ENCODE peak calls at places on chromosomes 11 and 22, in four cellular contexts. One of them, this sample, is unnamed.

GRCh38 chr11:76694664-76695063 is 24.1 kb upstream of the LRRC32 start:
- DNase-seq in right lobe of liver: no peak
- DNase-seq in uterus: no peak
- DNase-seq in Peyer's patch: no peak
- DNase-seq in this sample: no peak

GRCh38 chr11:86610559-86611341 is 61.7 kb downstream of the ME3 start:
- DNase-seq in right lobe of liver: no peak
- DNase-seq in uterus: no peak
- DNase-seq in Peyer's patch: no peak
- DNase-seq in this sample: no peak

GRCh38 chr11:76209956-76210885 is 3.9 kb upstream of the WNT11 start:
- DNase-seq in right lobe of liver: peak
- DNase-seq in uterus: peak
- DNase-seq in Peyer's patch: no peak
- DNase-seq in this sample: peak

GRCh38 chr22:19473578-19473977 is 5.4 kb downstream of the UFD1 start:
- DNase-seq in right lobe of liver: no peak
- DNase-seq in uterus: no peak
- DNase-seq in Peyer's patch: no peak
- DNase-seq in this sample: no peak

GRCh38 chr11:1779806-1780699 is 16.3 kb upstream of the CTSD start:
- DNase-seq in right lobe of liver: no peak
- DNase-seq in uterus: no peak
- DNase-seq in Peyer's patch: peak
- DNase-seq in this sample: no peak

GRCh38 chr22:35921777-35922176 is 106.8 kb downstream of the RBFOX2 start:
- DNase-seq in right lobe of liver: no peak
- DNase-seq in uterus: peak
- DNase-seq in Peyer's patch: no peak
- DNase-seq in this sample: peak

GRCh38 chr11:133291672-133292265 is 240.5 kb downstream of the OPCML start:
- DNase-seq in right lobe of liver: no peak
- DNase-seq in uterus: no peak
- DNase-seq in Peyer's patch: no peak
- DNase-seq in this sample: no peak

GRCh38 chr11:69194396-69194795 is 38.7 kb downstream of the SMIM38 start:
- DNase-seq in right lobe of liver: no peak
- DNase-seq in uterus: no peak
- DNase-seq in Peyer's patch: no peak
- DNase-seq in this sample: no peak

GRCh38 chr11:64265176-64266160 is 14.1 kb downstream of the PLCB3 start:
- DNase-seq in right lobe of liver: no peak
- DNase-seq in uterus: no peak
- DNase-seq in Peyer's patch: no peak
- DNase-seq in this sample: peak

GRCh38 chr22:44557064-44557748 is 59.2 kb upstream of the RTL6 start:
- DNase-seq in right lobe of liver: no peak
- DNase-seq in uterus: no peak
- DNase-seq in Peyer's patch: no peak
- DNase-seq in this sample: peak

GRCh38 chr11:115503083-115503885 is 931 bp downstream of the CADM1 start:
- DNase-seq in right lobe of liver: peak
- DNase-seq in uterus: peak
- DNase-seq in Peyer's patch: no peak
- DNase-seq in this sample: peak

GRCh38 chr11:121535122-121535796 is 82.5 kb upstream of the SORL1-AS1 start:
- DNase-seq in right lobe of liver: no peak
- DNase-seq in uterus: no peak
- DNase-seq in Peyer's patch: no peak
- DNase-seq in this sample: no peak

GRCh38 chr11:6362868-6363678 is 27.2 kb upstream of the SMPD1 start:
- DNase-seq in right lobe of liver: peak
- DNase-seq in uterus: peak
- DNase-seq in Peyer's patch: peak
- DNase-seq in this sample: peak

GRCh38 chr11:77416357-77416756 is 57.5 kb downstream of the PAK1 start:
- DNase-seq in right lobe of liver: no peak
- DNase-seq in uterus: no peak
- DNase-seq in Peyer's patch: no peak
- DNase-seq in this sample: no peak

GRCh38 chr11:70577948-70578347 is 179.6 kb downstream of the CTTN start:
- DNase-seq in right lobe of liver: no peak
- DNase-seq in uterus: no peak
- DNase-seq in Peyer's patch: no peak
- DNase-seq in this sample: no peak

GRCh38 chr11:71324788-71325417 is 72.5 kb upstream of the SHANK2 start:
- DNase-seq in right lobe of liver: peak
- DNase-seq in uterus: no peak
- DNase-seq in Peyer's patch: no peak
- DNase-seq in this sample: peak

GRCh38 chr22:18012528-18012927 is 11.8 kb downstream of the MICAL3 start:
- DNase-seq in right lobe of liver: no peak
- DNase-seq in uterus: no peak
- DNase-seq in Peyer's patch: no peak
- DNase-seq in this sample: no peak

GRCh38 chr22:47100019-47100418 is 337.6 kb downstream of the TBC1D22A start:
- DNase-seq in right lobe of liver: no peak
- DNase-seq in uterus: no peak
- DNase-seq in Peyer's patch: no peak
- DNase-seq in this sample: no peak

GRCh38 chr22:38823637-38824036 is 20.2 kb downstream of the NPTXR start:
- DNase-seq in right lobe of liver: no peak
- DNase-seq in uterus: no peak
- DNase-seq in Peyer's patch: no peak
- DNase-seq in this sample: no peak

GRCh38 chr22:16973591-16974297 is 34.3 kb downstream of the GAB4 start:
- DNase-seq in right lobe of liver: no peak
- DNase-seq in uterus: no peak
- DNase-seq in Peyer's patch: no peak
- DNase-seq in this sample: no peak

GRCh38 chr22:34111210-34111824 is 191.0 kb upstream of the LARGE1 start:
- DNase-seq in right lobe of liver: peak
- DNase-seq in uterus: peak
- DNase-seq in Peyer's patch: peak
- DNase-seq in this sample: no peak

GRCh38 chr11:31699066-31699465 is 112.1 kb downstream of the PAX6 start:
- DNase-seq in right lobe of liver: no peak
- DNase-seq in uterus: no peak
- DNase-seq in Peyer's patch: no peak
- DNase-seq in this sample: no peak

GRCh38 chr11:17528906-17529813 is 15.1 kb downstream of the USH1C start:
- DNase-seq in right lobe of liver: no peak
- DNase-seq in uterus: no peak
- DNase-seq in Peyer's patch: no peak
- DNase-seq in this sample: no peak

GRCh38 chr11:64124147-64124546 is 41.8 kb downstream of the MACROD1 start:
- DNase-seq in right lobe of liver: no peak
- DNase-seq in uterus: no peak
- DNase-seq in Peyer's patch: no peak
- DNase-seq in this sample: no peak

GRCh38 chr22:49937758-49938564 is 19.5 kb downstream of the CRELD2 start:
- DNase-seq in right lobe of liver: peak
- DNase-seq in uterus: no peak
- DNase-seq in Peyer's patch: no peak
- DNase-seq in this sample: no peak

GRCh38 chr11:92886243-92886905 is 83.1 kb upstream of the MTNR1B start:
- DNase-seq in right lobe of liver: no peak
- DNase-seq in uterus: peak
- DNase-seq in Peyer's patch: no peak
- DNase-seq in this sample: no peak

GRCh38 chr11:76698321-76699043 is 27.9 kb upstream of the LRRC32 start:
- DNase-seq in right lobe of liver: no peak
- DNase-seq in uterus: no peak
- DNase-seq in Peyer's patch: no peak
- DNase-seq in this sample: no peak

GRCh38 chr22:44284711-44285110 is 28.0 kb downstream of the SHISAL1 start:
- DNase-seq in right lobe of liver: no peak
- DNase-seq in uterus: no peak
- DNase-seq in Peyer's patch: no peak
- DNase-seq in this sample: no peak

GRCh38 chr11:72553748-72554147 is 119.4 kb upstream of the CLPB start:
- DNase-seq in right lobe of liver: no peak
- DNase-seq in uterus: no peak
- DNase-seq in Peyer's patch: no peak
- DNase-seq in this sample: no peak

GRCh38 chr11:47415949-47416472 is 7.6 kb downstream of the SLC39A13 start:
- DNase-seq in right lobe of liver: no peak
- DNase-seq in uterus: peak
- DNase-seq in Peyer's patch: no peak
- DNase-seq in this sample: peak

GRCh38 chr22:33838644-33839043 is 81.6 kb downstream of the LARGE1 start:
- DNase-seq in right lobe of liver: no peak
- DNase-seq in uterus: no peak
- DNase-seq in Peyer's patch: no peak
- DNase-seq in this sample: no peak

GRCh38 chr11:62719302-62719978 is 7.8 kb downstream of the HNRNPUL2 start:
- DNase-seq in right lobe of liver: no peak
- DNase-seq in uterus: no peak
- DNase-seq in Peyer's patch: no peak
- DNase-seq in this sample: no peak

GRCh38 chr22:49047461-49047860 is 780.2 kb downstream of the BRD1 start:
- DNase-seq in right lobe of liver: no peak
- DNase-seq in uterus: no peak
- DNase-seq in Peyer's patch: no peak
- DNase-seq in this sample: no peak

DNA sequence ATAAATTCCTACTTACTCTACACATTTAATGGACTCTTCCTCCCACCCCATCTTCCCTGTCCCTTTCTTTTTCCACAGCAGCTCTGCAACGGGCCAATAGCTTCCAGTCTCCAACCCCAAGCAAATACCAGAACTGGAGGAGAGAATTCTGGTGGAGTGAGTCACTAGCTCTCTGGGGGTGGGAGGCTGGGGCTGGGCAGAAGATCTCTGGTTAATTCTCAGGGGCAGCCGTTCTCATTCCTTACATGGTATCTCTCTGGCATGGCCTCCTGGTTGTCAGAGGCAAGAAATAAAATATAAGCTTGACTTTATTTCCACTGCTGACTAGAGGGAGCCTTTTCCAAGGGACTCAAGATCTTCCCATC is 90.4 kb upstream of the PARVA start:
- DNase-seq in right lobe of liver: no peak
- DNase-seq in uterus: peak
- DNase-seq in Peyer's patch: no peak
- DNase-seq in this sample: no peak
- H3K27ac ChIP-seq in right lobe of liver: no peak
- H3K27ac ChIP-seq in uterus: peak
- H3K27ac ChIP-seq in Peyer's patch: no peak
- H3K27ac ChIP-seq in this sample: peak

GRCh38 chr22:30803679-30804078 is 109.0 kb downstream of the OSBP2 start:
- DNase-seq in right lobe of liver: no peak
- DNase-seq in uterus: no peak
- DNase-seq in Peyer's patch: no peak
- DNase-seq in this sample: no peak
- H3K4me3 ChIP-seq in right lobe of liver: no peak
- H3K4me3 ChIP-seq in uterus: no peak
- H3K4me3 ChIP-seq in Peyer's patch: no peak
- H3K4me3 ChIP-seq in this sample: no peak

GRCh38 chr22:27756212-27756660 is 45.3 kb downstream of the MN1 start:
- DNase-seq in right lobe of liver: no peak
- DNase-seq in uterus: no peak
- DNase-seq in Peyer's patch: no peak
- DNase-seq in this sample: no peak
- H3K27ac ChIP-seq in right lobe of liver: no peak
- H3K27ac ChIP-seq in uterus: no peak
- H3K27ac ChIP-seq in Peyer's patch: no peak
- H3K27ac ChIP-seq in this sample: no peak

GRCh38 chr11:16110862-16111261 is 245.5 kb downstream of the SOX6 start:
- DNase-seq in right lobe of liver: no peak
- DNase-seq in uterus: no peak
- DNase-seq in Peyer's patch: no peak
- DNase-seq in this sample: no peak
- H3K4me3 ChIP-seq in right lobe of liver: peak
- H3K4me3 ChIP-seq in uterus: no peak
- H3K4me3 ChIP-seq in Peyer's patch: no peak
- H3K4me3 ChIP-seq in this sample: no peak

GRCh38 chr11:30109774-30110173 is 92.9 kb upstream of the KCNA4 start:
- DNase-seq in right lobe of liver: no peak
- DNase-seq in uterus: no peak
- DNase-seq in Peyer's patch: no peak
- DNase-seq in this sample: no peak
- H3K27ac ChIP-seq in right lobe of liver: no peak
- H3K27ac ChIP-seq in uterus: no peak
- H3K27ac ChIP-seq in Peyer's patch: no peak
- H3K27ac ChIP-seq in this sample: no peak

GRCh38 chr11:313787-314547 is at the start of gene IFITM1:
- DNase-seq in right lobe of liver: peak
- DNase-seq in uterus: peak
- DNase-seq in Peyer's patch: peak
- DNase-seq in this sample: no peak

GRCh38 chr11:315516-315994 is 1.7 kb downstream of the IFITM1 start:
- DNase-seq in right lobe of liver: no peak
- DNase-seq in uterus: no peak
- DNase-seq in Peyer's patch: no peak
- DNase-seq in this sample: no peak

GRCh38 chr11:312092-312816 is 1.6 kb upstream of the IFITM1 start:
- DNase-seq in right lobe of liver: peak
- DNase-seq in uterus: no peak
- DNase-seq in Peyer's patch: no peak
- DNase-seq in this sample: no peak

GRCh38 chr11:315051-315481 is 1.2 kb downstream of the IFITM1 start:
- DNase-seq in right lobe of liver: no peak
- DNase-seq in uterus: no peak
- DNase-seq in Peyer's patch: no peak
- DNase-seq in this sample: peak

DNA sequence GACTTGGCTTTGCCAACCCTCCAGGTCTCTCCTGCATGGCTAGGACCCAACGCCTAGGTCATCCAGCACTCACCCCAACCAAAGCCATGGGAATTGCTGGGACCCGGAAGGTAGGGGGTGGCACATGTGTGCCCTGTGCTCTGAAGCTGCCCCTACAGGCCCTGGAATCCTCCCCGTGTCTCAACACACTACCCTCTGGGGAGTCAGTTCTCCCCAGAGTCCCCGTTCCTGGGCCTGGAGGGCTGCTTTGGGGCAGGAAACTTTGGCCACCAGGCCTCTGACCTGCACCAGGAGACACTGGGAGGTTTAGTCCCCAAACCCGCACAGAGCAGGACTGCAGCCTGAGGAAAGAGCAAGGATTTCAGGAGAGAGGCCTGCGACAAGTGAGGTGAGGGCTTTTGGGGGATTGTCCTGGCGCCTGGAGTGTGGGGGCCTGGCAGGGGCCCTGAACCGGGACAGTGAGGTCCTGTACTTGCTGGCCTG is 495 bp upstream of the IFITM1 start:
- DNase-seq in right lobe of liver: no peak
- DNase-seq in uterus: no peak
- DNase-seq in Peyer's patch: no peak
- DNase-seq in this sample: peak
- H3K4me3 ChIP-seq in right lobe of liver: peak
- H3K4me3 ChIP-seq in uterus: peak
- H3K4me3 ChIP-seq in Peyer's patch: peak
- H3K4me3 ChIP-seq in this sample: no peak

This sample was measured in left lung.